ENCODE peak calls at places on chromosomes 7 and 10, in ten cellular contexts. M is endothelial cell, V is nephron progenitor cell, B is heart left ventricle, K is omental fat pad, X is foreskin fibroblast, I is spleen, R is cardiac fibroblast, L is OCI-LY7, E is tibial nerve. D is an unnamed sample.

GRCh38 chr10:84946984-84947383 is 618.6 kb downstream of the CCSER2 start:
- DNase-seq in M (no peak), V (no peak), B (no peak), K (no peak), X (no peak), I (no peak), R (no peak), L (no peak), E (no peak), D (no peak)

GRCh38 chr7:51138121-51139085 is 178.2 kb downstream of the COBL start:
- DNase-seq in M (no peak), V (no peak), B (no peak), K (no peak), X (no peak), I (no peak), R (no peak), L (no peak), E (no peak), D (no peak)

GRCh38 chr7:27482219-27482618 is 180.5 kb downstream of the HIBADH start:
- DNase-seq in M (no peak), V (no peak), B (no peak), K (no peak), X (no peak), I (no peak), R (no peak), L (no peak), E (no peak), D (no peak)

GRCh38 chr10:117256910-117257309 is 16.0 kb downstream of the SLC18A2 start:
- DNase-seq in M (no peak), V (no peak), B (no peak), K (no peak), X (no peak), I (no peak), R (no peak), L (no peak), E (no peak), D (no peak)

GRCh38 chr10:93703066-93703465 is 674 bp upstream of the FRA10AC1 start:
- DNase-seq in M (no peak), V (no peak), B (no peak), K (no peak), X (peak), I (no peak), R (peak), L (peak), E (peak), D (no peak)

GRCh38 chr7:130349911-130350782 is 5.5 kb downstream of the CPA5 start:
- DNase-seq in M (no peak), V (no peak), B (no peak), K (no peak), X (peak), I (no peak), R (peak), L (no peak), E (no peak), D (no peak)

GRCh38 chr7:117639966-117640365 is 160.1 kb downstream of the CFTR start:
- DNase-seq in M (no peak), V (no peak), B (no peak), K (no peak), X (no peak), I (no peak), R (no peak), L (no peak), E (no peak), D (no peak)

GRCh38 chr7:2982831-2983230 is 60.8 kb downstream of the CARD11 start:
- DNase-seq in M (no peak), V (no peak), B (no peak), K (no peak), X (no peak), I (peak), R (no peak), L (peak), E (no peak), D (no peak)

GRCh38 chr7:154770361-154770760 is 232.6 kb downstream of the PAXIP1 start:
- DNase-seq in M (no peak), V (no peak), B (no peak), K (no peak), X (no peak), I (no peak), R (no peak), L (no peak), E (no peak), D (no peak)

GRCh38 chr10:124916098-124916584 is 25.8 kb upstream of the ZRANB1 start:
- DNase-seq in M (no peak), V (peak), B (no peak), K (no peak), X (no peak), I (no peak), R (peak), L (peak), E (no peak), D (no peak)

GRCh38 chr7:95002726-95003125 is 95.3 kb downstream of the PPP1R9A start:
- DNase-seq in M (no peak), V (no peak), B (no peak), K (no peak), X (no peak), I (no peak), R (no peak), L (no peak), E (no peak), D (no peak)

GRCh38 chr7:26681819-26682418 is 182.5 kb downstream of the SKAP2 start:
- DNase-seq in M (no peak), V (no peak), B (no peak), K (no peak), X (no peak), I (no peak), R (peak), L (peak), E (peak), D (no peak)

GRCh38 chr7:151699147-151699546 is 177.8 kb downstream of the PRKAG2 start:
- DNase-seq in M (no peak), V (no peak), B (no peak), K (no peak), X (peak), I (no peak), R (peak), L (no peak), E (peak), D (no peak)

GRCh38 chr10:92413519-92413918 is 122.6 kb downstream of the MARCHF5 start:
- DNase-seq in M (no peak), V (no peak), B (peak), K (no peak), X (no peak), I (no peak), R (no peak), L (no peak), E (no peak), D (no peak)

GRCh38 chr10:119546009-119546408 is 3.5 kb upstream of the RGS10 start:
- DNase-seq in M (no peak), V (no peak), B (no peak), K (no peak), X (no peak), I (no peak), R (no peak), L (no peak), E (no peak), D (no peak)

GRCh38 chr7:77908664-77909063 is 110.1 kb downstream of the PHTF2 start:
- DNase-seq in M (no peak), V (no peak), B (no peak), K (no peak), X (no peak), I (no peak), R (no peak), L (no peak), E (no peak), D (no peak)

GRCh38 chr7:3033581-3033980 is 10.1 kb downstream of the CARD11 start:
- DNase-seq in M (no peak), V (no peak), B (no peak), K (no peak), X (no peak), I (no peak), R (no peak), L (no peak), E (no peak), D (no peak)

GRCh38 chr7:101953248-101953819 is 135.9 kb downstream of the CUX1 start:
- DNase-seq in M (no peak), V (no peak), B (no peak), K (no peak), X (peak), I (no peak), R (peak), L (no peak), E (no peak), D (peak)

GRCh38 chr7:108080094-108080656 is 50.0 kb downstream of the LAMB4 start:
- DNase-seq in M (no peak), V (no peak), B (no peak), K (no peak), X (no peak), I (no peak), R (no peak), L (no peak), E (no peak), D (no peak)

GRCh38 chr10:48729222-48729621 is 44.5 kb downstream of the WDFY4 start:
- DNase-seq in M (no peak), V (no peak), B (no peak), K (no peak), X (no peak), I (no peak), R (no peak), L (no peak), E (no peak), D (no peak)

GRCh38 chr10:5818048-5818331 is 4.8 kb upstream of the GDI2 start:
- DNase-seq in M (no peak), V (no peak), B (no peak), K (no peak), X (no peak), I (no peak), R (no peak), L (no peak), E (no peak), D (no peak)

GRCh38 chr10:14658331-14659122 is 116.2 kb downstream of the FAM107B start:
- DNase-seq in M (no peak), V (no peak), B (no peak), K (no peak), X (peak), I (no peak), R (peak), L (peak), E (no peak), D (no peak)

GRCh38 chr7:142603870-142604448 is 145.3 kb upstream of the PRSS1 start:
- DNase-seq in M (peak), V (peak), B (no peak), K (no peak), X (peak), I (no peak), R (peak), L (peak), E (peak), D (no peak)

GRCh38 chr7:140261522-140261921 is 84.7 kb upstream of the KDM7A start:
- DNase-seq in M (no peak), V (no peak), B (no peak), K (no peak), X (no peak), I (no peak), R (no peak), L (no peak), E (no peak), D (no peak)

DNA sequence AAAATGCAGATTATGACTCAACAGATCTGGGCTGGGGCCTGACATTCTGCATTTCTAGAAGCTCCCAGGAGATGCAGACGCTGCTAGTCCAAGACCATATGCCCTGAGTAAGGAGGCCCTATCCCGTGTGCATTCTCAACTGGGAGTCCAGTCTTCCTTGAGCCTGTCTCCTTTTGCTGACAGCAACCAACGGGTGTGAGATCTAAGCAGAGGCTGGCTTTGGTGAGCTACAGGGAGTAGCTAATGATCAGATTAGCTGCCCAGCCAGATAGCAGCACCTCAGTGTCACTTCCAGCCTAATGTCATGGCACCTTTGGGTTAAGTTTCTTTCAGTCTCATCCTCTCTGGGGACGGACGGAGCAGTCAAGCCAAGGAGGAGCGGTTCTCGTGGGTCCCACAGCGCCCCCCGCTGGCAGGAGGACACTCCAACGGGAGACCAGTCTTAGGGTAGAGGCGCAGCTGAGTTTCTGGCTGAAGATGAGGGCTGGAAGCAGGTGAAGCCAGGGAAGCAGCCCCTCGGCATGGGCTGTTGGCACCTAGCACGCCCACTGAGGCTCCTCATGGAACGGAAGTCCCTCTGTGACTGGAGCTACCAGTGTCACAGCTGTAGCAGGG is 154.0 kb downstream of the CCDC3 start:
- DNase-seq in M (peak), V (peak), B (no peak), K (no peak), X (no peak), I (no peak), R (no peak), L (peak), E (no peak), D (no peak)
- TF ChIP-seq CTCF in M (peak), V (peak), B (no peak), K (no peak), X (peak), I (no peak), R (no peak), L (peak), E (no peak), D (no peak)

GRCh38 chr10:128087884-128088695 is 38.1 kb downstream of the MKI67 start:
- DNase-seq in M (peak), V (no peak), B (no peak), K (no peak), X (no peak), I (no peak), R (no peak), L (peak), E (no peak), D (no peak)
- TF ChIP-seq CTCF in M (no peak), V (peak), B (no peak), K (no peak), X (no peak), I (no peak), R (no peak), L (peak), E (no peak), D (no peak)

GRCh38 chr10:69384320-69384719 is 32.4 kb downstream of the TACR2 start:
- DNase-seq in M (no peak), V (no peak), B (no peak), K (no peak), X (no peak), I (no peak), R (no peak), L (no peak), E (no peak), D (no peak)

GRCh38 chr10:69379800-69380199 is 36.9 kb downstream of the TACR2 start:
- DNase-seq in M (no peak), V (no peak), B (no peak), K (no peak), X (no peak), I (no peak), R (no peak), L (no peak), E (no peak), D (no peak)

GRCh38 chr10:69382382-69383117 is 34.2 kb downstream of the TACR2 start:
- DNase-seq in M (no peak), V (no peak), B (no peak), K (no peak), X (peak), I (no peak), R (peak), L (no peak), E (no peak), D (no peak)

GRCh38 chr10:69385454-69386350 is 31.0 kb downstream of the TACR2 start:
- DNase-seq in M (no peak), V (no peak), B (no peak), K (no peak), X (no peak), I (no peak), R (no peak), L (no peak), E (no peak), D (no peak)

GRCh38 chr10:69383485-69384089 is 33.1 kb downstream of the TACR2 start:
- DNase-seq in M (no peak), V (no peak), B (peak), K (no peak), X (peak), I (no peak), R (peak), L (no peak), E (no peak), D (no peak)
- TF ChIP-seq CTCF in M (no peak), V (no peak), B (peak), K (no peak), X (peak), I (no peak), R (peak), L (no peak), E (no peak), D (no peak)

DNA sequence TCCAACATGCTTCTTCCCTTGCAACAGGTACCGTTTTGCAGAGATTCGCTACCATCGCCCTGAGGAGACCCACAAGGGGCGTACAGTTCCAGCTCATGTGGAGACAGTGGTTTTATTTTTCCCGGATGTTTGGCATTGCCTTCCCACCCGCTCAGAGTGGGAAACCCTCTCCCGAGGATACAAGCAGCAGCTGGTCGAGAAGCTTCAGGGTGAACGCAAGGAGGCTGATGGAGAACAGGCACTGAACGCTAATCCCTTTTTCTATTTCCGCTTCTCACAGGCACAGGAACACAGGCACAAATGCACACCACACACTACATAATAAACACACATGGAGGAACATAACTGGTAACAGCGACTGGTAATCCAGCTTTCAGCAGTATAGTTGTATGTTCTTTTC is 35.2 kb downstream of the CCAR1 start:
- DNase-seq in M (no peak), V (no peak), B (no peak), K (no peak), X (no peak), I (no peak), R (no peak), L (no peak), E (no peak), D (no peak)
- TF ChIP-seq CTCF in M (no peak), V (no peak), B (no peak), K (no peak), X (no peak), I (no peak), R (no peak), L (no peak), E (no peak), D (no peak)

D was measured in ascending aorta.